ENCODE peak calls at places on chromosomes 4 and X, in ten cellular contexts. One of them, this sample, is unnamed.

GRCh38 chr4:148574502-148574901 is 132.3 kb upstream of the NR3C2 start:
- DNase-seq in activated B cell treated with CpG ODN at 0.5 μM for 24 hours: no peak
- DNase-seq in bronchial epithelial cell: no peak
- DNase-seq in DND-41: no peak
- DNase-seq in CD8-positive, alpha-beta T cell: no peak
- DNase-seq in fibroblast of mammary gland: peak
- DNase-seq in fibroblast of lung: no peak
- DNase-seq in right lobe of liver: no peak
- DNase-seq in IMR-90: peak
- DNase-seq in cardiac muscle cell: no peak
- DNase-seq in this sample: no peak

GRCh38 chr4:187139116-187139515 is 415.5 kb upstream of the FAT1 start:
- DNase-seq in activated B cell treated with CpG ODN at 0.5 μM for 24 hours: no peak
- DNase-seq in bronchial epithelial cell: no peak
- DNase-seq in DND-41: no peak
- DNase-seq in CD8-positive, alpha-beta T cell: no peak
- DNase-seq in fibroblast of mammary gland: no peak
- DNase-seq in fibroblast of lung: no peak
- DNase-seq in right lobe of liver: no peak
- DNase-seq in IMR-90: no peak
- DNase-seq in cardiac muscle cell: no peak
- DNase-seq in this sample: no peak

GRCh38 chr4:13918110-13918509 is 290.6 kb upstream of the BOD1L1 start:
- DNase-seq in activated B cell treated with CpG ODN at 0.5 μM for 24 hours: no peak
- DNase-seq in bronchial epithelial cell: peak
- DNase-seq in DND-41: no peak
- DNase-seq in CD8-positive, alpha-beta T cell: no peak
- DNase-seq in fibroblast of mammary gland: peak
- DNase-seq in fibroblast of lung: peak
- DNase-seq in right lobe of liver: no peak
- DNase-seq in IMR-90: peak
- DNase-seq in cardiac muscle cell: peak
- DNase-seq in this sample: peak

GRCh38 chr4:5206391-5206790 is 155.1 kb downstream of the STK32B start:
- DNase-seq in activated B cell treated with CpG ODN at 0.5 μM for 24 hours: no peak
- DNase-seq in bronchial epithelial cell: no peak
- DNase-seq in DND-41: no peak
- DNase-seq in CD8-positive, alpha-beta T cell: no peak
- DNase-seq in fibroblast of mammary gland: peak
- DNase-seq in fibroblast of lung: peak
- DNase-seq in right lobe of liver: no peak
- DNase-seq in IMR-90: peak
- DNase-seq in cardiac muscle cell: peak
- DNase-seq in this sample: peak

GRCh38 chr4:48254381-48255072 is 15.1 kb downstream of the TEC start:
- DNase-seq in activated B cell treated with CpG ODN at 0.5 μM for 24 hours: no peak
- DNase-seq in bronchial epithelial cell: no peak
- DNase-seq in DND-41: no peak
- DNase-seq in CD8-positive, alpha-beta T cell: no peak
- DNase-seq in fibroblast of mammary gland: peak
- DNase-seq in fibroblast of lung: peak
- DNase-seq in right lobe of liver: peak
- DNase-seq in IMR-90: peak
- DNase-seq in cardiac muscle cell: peak
- DNase-seq in this sample: peak

GRCh38 chrX:153981771-153982533 is 9.4 kb downstream of the TMEM187 start:
- DNase-seq in activated B cell treated with CpG ODN at 0.5 μM for 24 hours: no peak
- DNase-seq in bronchial epithelial cell: no peak
- DNase-seq in DND-41: peak
- DNase-seq in CD8-positive, alpha-beta T cell: no peak
- DNase-seq in fibroblast of mammary gland: peak
- DNase-seq in fibroblast of lung: no peak
- DNase-seq in right lobe of liver: no peak
- DNase-seq in IMR-90: no peak
- DNase-seq in cardiac muscle cell: no peak
- DNase-seq in this sample: no peak

GRCh38 chr4:175998782-175999181 is 66.9 kb upstream of the WDR17 start:
- DNase-seq in activated B cell treated with CpG ODN at 0.5 μM for 24 hours: no peak
- DNase-seq in bronchial epithelial cell: peak
- DNase-seq in DND-41: no peak
- DNase-seq in CD8-positive, alpha-beta T cell: no peak
- DNase-seq in fibroblast of mammary gland: no peak
- DNase-seq in fibroblast of lung: peak
- DNase-seq in right lobe of liver: no peak
- DNase-seq in IMR-90: no peak
- DNase-seq in cardiac muscle cell: no peak
- DNase-seq in this sample: peak

GRCh38 chr4:11615601-11616000 is 186.9 kb upstream of the HS3ST1 start:
- DNase-seq in activated B cell treated with CpG ODN at 0.5 μM for 24 hours: no peak
- DNase-seq in bronchial epithelial cell: peak
- DNase-seq in DND-41: no peak
- DNase-seq in CD8-positive, alpha-beta T cell: no peak
- DNase-seq in fibroblast of mammary gland: no peak
- DNase-seq in fibroblast of lung: no peak
- DNase-seq in right lobe of liver: no peak
- DNase-seq in IMR-90: no peak
- DNase-seq in cardiac muscle cell: peak
- DNase-seq in this sample: peak

GRCh38 chr4:129526812-129527211 is 430.9 kb downstream of the C4orf33 start:
- DNase-seq in activated B cell treated with CpG ODN at 0.5 μM for 24 hours: no peak
- DNase-seq in bronchial epithelial cell: peak
- DNase-seq in DND-41: no peak
- DNase-seq in CD8-positive, alpha-beta T cell: no peak
- DNase-seq in fibroblast of mammary gland: peak
- DNase-seq in fibroblast of lung: no peak
- DNase-seq in right lobe of liver: no peak
- DNase-seq in IMR-90: no peak
- DNase-seq in cardiac muscle cell: peak
- DNase-seq in this sample: peak

GRCh38 chr4:56641494-56642051 is 39.5 kb downstream of the HOPX start:
- DNase-seq in activated B cell treated with CpG ODN at 0.5 μM for 24 hours: no peak
- DNase-seq in bronchial epithelial cell: peak
- DNase-seq in DND-41: no peak
- DNase-seq in CD8-positive, alpha-beta T cell: no peak
- DNase-seq in fibroblast of mammary gland: peak
- DNase-seq in fibroblast of lung: peak
- DNase-seq in right lobe of liver: no peak
- DNase-seq in IMR-90: peak
- DNase-seq in cardiac muscle cell: peak
- DNase-seq in this sample: peak

GRCh38 chr4:146334862-146335449 is 120.6 kb downstream of the REELD1 start:
- DNase-seq in activated B cell treated with CpG ODN at 0.5 μM for 24 hours: no peak
- DNase-seq in bronchial epithelial cell: no peak
- DNase-seq in DND-41: no peak
- DNase-seq in CD8-positive, alpha-beta T cell: no peak
- DNase-seq in fibroblast of mammary gland: peak
- DNase-seq in fibroblast of lung: no peak
- DNase-seq in right lobe of liver: no peak
- DNase-seq in IMR-90: no peak
- DNase-seq in cardiac muscle cell: no peak
- DNase-seq in this sample: peak

GRCh38 chr4:176726803-176727202 is 65.9 kb downstream of the VEGFC start:
- DNase-seq in activated B cell treated with CpG ODN at 0.5 μM for 24 hours: no peak
- DNase-seq in bronchial epithelial cell: no peak
- DNase-seq in DND-41: no peak
- DNase-seq in CD8-positive, alpha-beta T cell: no peak
- DNase-seq in fibroblast of mammary gland: peak
- DNase-seq in fibroblast of lung: peak
- DNase-seq in right lobe of liver: no peak
- DNase-seq in IMR-90: peak
- DNase-seq in cardiac muscle cell: peak
- DNase-seq in this sample: no peak

GRCh38 chr4:138330531-138330930 is 88.4 kb upstream of the SLC7A11 start:
- DNase-seq in activated B cell treated with CpG ODN at 0.5 μM for 24 hours: no peak
- DNase-seq in bronchial epithelial cell: no peak
- DNase-seq in DND-41: no peak
- DNase-seq in CD8-positive, alpha-beta T cell: no peak
- DNase-seq in fibroblast of mammary gland: peak
- DNase-seq in fibroblast of lung: no peak
- DNase-seq in right lobe of liver: no peak
- DNase-seq in IMR-90: peak
- DNase-seq in cardiac muscle cell: no peak
- DNase-seq in this sample: no peak

GRCh38 chr4:185761352-185762235 is 50.4 kb downstream of the SORBS2 start:
- DNase-seq in activated B cell treated with CpG ODN at 0.5 μM for 24 hours: no peak
- DNase-seq in bronchial epithelial cell: peak
- DNase-seq in DND-41: no peak
- DNase-seq in CD8-positive, alpha-beta T cell: no peak
- DNase-seq in fibroblast of mammary gland: peak
- DNase-seq in fibroblast of lung: peak
- DNase-seq in right lobe of liver: no peak
- DNase-seq in IMR-90: no peak
- DNase-seq in cardiac muscle cell: peak
- DNase-seq in this sample: peak

GRCh38 chr4:41957634-41958033 is 22.4 kb downstream of the TMEM33 start:
- DNase-seq in activated B cell treated with CpG ODN at 0.5 μM for 24 hours: no peak
- DNase-seq in bronchial epithelial cell: peak
- DNase-seq in DND-41: peak
- DNase-seq in CD8-positive, alpha-beta T cell: no peak
- DNase-seq in fibroblast of mammary gland: peak
- DNase-seq in fibroblast of lung: peak
- DNase-seq in right lobe of liver: no peak
- DNase-seq in IMR-90: peak
- DNase-seq in cardiac muscle cell: peak
- DNase-seq in this sample: peak

GRCh38 chrX:54785901-54786300 is 12.2 kb downstream of the ITIH6 start:
- DNase-seq in activated B cell treated with CpG ODN at 0.5 μM for 24 hours: no peak
- DNase-seq in bronchial epithelial cell: peak
- DNase-seq in DND-41: no peak
- DNase-seq in CD8-positive, alpha-beta T cell: no peak
- DNase-seq in fibroblast of mammary gland: peak
- DNase-seq in fibroblast of lung: no peak
- DNase-seq in right lobe of liver: no peak
- DNase-seq in IMR-90: no peak
- DNase-seq in cardiac muscle cell: peak
- DNase-seq in this sample: peak

GRCh38 chrX:9825966-9826365 is 39.7 kb downstream of the SHROOM2 start:
- DNase-seq in activated B cell treated with CpG ODN at 0.5 μM for 24 hours: no peak
- DNase-seq in bronchial epithelial cell: no peak
- DNase-seq in DND-41: no peak
- DNase-seq in CD8-positive, alpha-beta T cell: no peak
- DNase-seq in fibroblast of mammary gland: no peak
- DNase-seq in fibroblast of lung: no peak
- DNase-seq in right lobe of liver: no peak
- DNase-seq in IMR-90: no peak
- DNase-seq in cardiac muscle cell: no peak
- DNase-seq in this sample: no peak

GRCh38 chr4:165810726-165811125 is 62.3 kb upstream of the TLL1 start:
- DNase-seq in activated B cell treated with CpG ODN at 0.5 μM for 24 hours: no peak
- DNase-seq in bronchial epithelial cell: peak
- DNase-seq in DND-41: no peak
- DNase-seq in CD8-positive, alpha-beta T cell: no peak
- DNase-seq in fibroblast of mammary gland: peak
- DNase-seq in fibroblast of lung: no peak
- DNase-seq in right lobe of liver: no peak
- DNase-seq in IMR-90: no peak
- DNase-seq in cardiac muscle cell: no peak
- DNase-seq in this sample: no peak

GRCh38 chrX:68686684-68687045 is 39.2 kb downstream of the STARD8 start:
- DNase-seq in activated B cell treated with CpG ODN at 0.5 μM for 24 hours: no peak
- DNase-seq in bronchial epithelial cell: peak
- DNase-seq in DND-41: no peak
- DNase-seq in CD8-positive, alpha-beta T cell: no peak
- DNase-seq in fibroblast of mammary gland: peak
- DNase-seq in fibroblast of lung: peak
- DNase-seq in right lobe of liver: no peak
- DNase-seq in IMR-90: no peak
- DNase-seq in cardiac muscle cell: peak
- DNase-seq in this sample: no peak
- TF ChIP-seq CTCF in activated B cell treated with CpG ODN at 0.5 μM for 24 hours: no peak
- TF ChIP-seq CTCF in bronchial epithelial cell: no peak
- TF ChIP-seq CTCF in DND-41: no peak
- TF ChIP-seq CTCF in CD8-positive, alpha-beta T cell: no peak
- TF ChIP-seq CTCF in fibroblast of mammary gland: no peak
- TF ChIP-seq CTCF in fibroblast of lung: no peak
- TF ChIP-seq CTCF in right lobe of liver: no peak
- TF ChIP-seq CTCF in IMR-90: no peak
- TF ChIP-seq CTCF in cardiac muscle cell: no peak
- TF ChIP-seq CTCF in this sample: no peak

DNA sequence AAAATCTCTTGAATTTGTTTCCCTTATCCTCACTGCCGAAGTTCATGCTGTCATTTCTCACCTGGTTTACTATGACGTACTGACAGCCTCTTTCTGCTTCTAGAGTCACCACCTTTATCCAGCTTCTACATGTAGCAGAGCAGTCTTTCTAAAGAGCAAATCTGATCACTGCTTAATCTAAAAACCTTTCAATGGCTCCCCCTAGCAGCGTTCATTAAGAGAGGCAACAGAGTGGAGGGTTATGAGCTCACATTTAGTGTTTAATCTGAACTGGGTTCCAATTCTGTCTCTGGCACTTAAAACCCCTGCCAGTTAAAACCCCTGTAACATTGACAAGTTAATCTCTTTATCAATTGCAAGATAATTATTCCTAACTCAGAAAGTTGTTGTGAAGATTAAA is 4.4 kb downstream of the RBPJ start:
- DNase-seq in activated B cell treated with CpG ODN at 0.5 μM for 24 hours: no peak
- DNase-seq in bronchial epithelial cell: peak
- DNase-seq in DND-41: no peak
- DNase-seq in CD8-positive, alpha-beta T cell: no peak
- DNase-seq in fibroblast of mammary gland: peak
- DNase-seq in fibroblast of lung: peak
- DNase-seq in right lobe of liver: no peak
- DNase-seq in IMR-90: peak
- DNase-seq in cardiac muscle cell: peak
- DNase-seq in this sample: peak
- TF ChIP-seq CTCF in activated B cell treated with CpG ODN at 0.5 μM for 24 hours: no peak
- TF ChIP-seq CTCF in bronchial epithelial cell: peak
- TF ChIP-seq CTCF in DND-41: peak
- TF ChIP-seq CTCF in CD8-positive, alpha-beta T cell: peak
- TF ChIP-seq CTCF in fibroblast of mammary gland: peak
- TF ChIP-seq CTCF in fibroblast of lung: peak
- TF ChIP-seq CTCF in right lobe of liver: peak
- TF ChIP-seq CTCF in IMR-90: peak
- TF ChIP-seq CTCF in cardiac muscle cell: peak
- TF ChIP-seq CTCF in this sample: peak

GRCh38 chr4:15925830-15926229 is 12.7 kb downstream of the FGFBP1 start:
- DNase-seq in activated B cell treated with CpG ODN at 0.5 μM for 24 hours: no peak
- DNase-seq in bronchial epithelial cell: no peak
- DNase-seq in DND-41: no peak
- DNase-seq in CD8-positive, alpha-beta T cell: no peak
- DNase-seq in fibroblast of mammary gland: no peak
- DNase-seq in fibroblast of lung: no peak
- DNase-seq in right lobe of liver: no peak
- DNase-seq in IMR-90: no peak
- DNase-seq in cardiac muscle cell: no peak
- DNase-seq in this sample: peak
- TF ChIP-seq CTCF in activated B cell treated with CpG ODN at 0.5 μM for 24 hours: no peak
- TF ChIP-seq CTCF in bronchial epithelial cell: no peak
- TF ChIP-seq CTCF in DND-41: no peak
- TF ChIP-seq CTCF in CD8-positive, alpha-beta T cell: no peak
- TF ChIP-seq CTCF in fibroblast of mammary gland: no peak
- TF ChIP-seq CTCF in fibroblast of lung: no peak
- TF ChIP-seq CTCF in right lobe of liver: no peak
- TF ChIP-seq CTCF in IMR-90: no peak
- TF ChIP-seq CTCF in cardiac muscle cell: no peak
- TF ChIP-seq CTCF in this sample: no peak

DNA sequence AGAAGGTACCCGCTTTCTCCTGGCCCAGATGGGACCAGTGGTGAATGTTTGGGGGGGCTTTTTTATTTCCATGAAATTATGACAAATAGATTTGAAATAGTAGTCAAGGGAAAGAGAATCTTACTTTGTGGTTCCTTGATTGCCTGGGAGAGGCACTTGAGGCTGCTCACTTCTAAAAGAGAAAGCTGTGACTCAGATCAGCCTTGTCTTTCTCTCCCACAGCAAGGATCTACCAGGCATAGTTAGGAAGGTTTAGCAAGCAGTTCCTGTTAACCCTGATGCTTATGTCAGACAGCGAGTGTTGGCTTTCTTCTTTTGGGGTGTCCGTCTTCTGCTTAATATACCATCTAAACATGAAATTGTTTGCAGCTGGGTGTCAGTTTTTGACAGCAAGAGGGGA is 114.5 kb downstream of the TSPAN7 start:
- DNase-seq in activated B cell treated with CpG ODN at 0.5 μM for 24 hours: no peak
- DNase-seq in bronchial epithelial cell: no peak
- DNase-seq in DND-41: no peak
- DNase-seq in CD8-positive, alpha-beta T cell: no peak
- DNase-seq in fibroblast of mammary gland: no peak
- DNase-seq in fibroblast of lung: no peak
- DNase-seq in right lobe of liver: no peak
- DNase-seq in IMR-90: no peak
- DNase-seq in cardiac muscle cell: no peak
- DNase-seq in this sample: no peak
- TF ChIP-seq CTCF in activated B cell treated with CpG ODN at 0.5 μM for 24 hours: no peak
- TF ChIP-seq CTCF in bronchial epithelial cell: no peak
- TF ChIP-seq CTCF in DND-41: no peak
- TF ChIP-seq CTCF in CD8-positive, alpha-beta T cell: no peak
- TF ChIP-seq CTCF in fibroblast of mammary gland: no peak
- TF ChIP-seq CTCF in fibroblast of lung: no peak
- TF ChIP-seq CTCF in right lobe of liver: no peak
- TF ChIP-seq CTCF in IMR-90: no peak
- TF ChIP-seq CTCF in cardiac muscle cell: no peak
- TF ChIP-seq CTCF in this sample: no peak

This sample was measured in MCF 10A.